ENCODE peak calls at places on chromosomes 3 and 15, in six cellular contexts. O, D, T, Q, W and C are unnamed samples.
A peak's percentile ranks its signal among the peaks of the same experiment; 100 is the strongest.

GRCh38 chr15:91055548-91056331 is 33.3 kb upstream of the VPS33B start:
- ATAC-seq in O (peak; percentile 81), D (peak; percentile 99), T (peak; percentile 67), Q (peak; percentile 32), W (peak; percentile 41), C (peak; percentile 50)

GRCh38 chr3:72550582-72551262 is 297.5 kb downstream of the SHQ1 start:
- ATAC-seq in O (no peak), D (no peak), T (no peak), Q (no peak), W (no peak), C (no peak)

GRCh38 chr3:55160241-55160877 is 232.5 kb upstream of the LRTM1 start:
- ATAC-seq in O (peak; percentile 90), D (no peak), T (no peak), Q (no peak), W (no peak), C (no peak)

GRCh38 chr15:45114076-45114750 is at the start of the genes DUOX2 and DUOXA2:
- ATAC-seq in O (no peak), D (peak; percentile 0), T (no peak), Q (no peak), W (no peak), C (no peak)

GRCh38 chr15:25903024-25903581 is 40.0 kb upstream of the ATP10A start:
- ATAC-seq in O (no peak), D (no peak), T (no peak), Q (peak; percentile 17), W (no peak), C (peak; percentile 64)

GRCh38 chr3:129259612-129260477 is 10.4 kb downstream of the COPG1 start:
- ATAC-seq in O (no peak), D (no peak), T (no peak), Q (no peak), W (no peak), C (no peak)

GRCh38 chr3:188695251-188695650 is 476.5 kb upstream of the TPRG1 start:
- ATAC-seq in O (no peak), D (no peak), T (no peak), Q (no peak), W (no peak), C (no peak)

GRCh38 chr3:98445949-98446406 is 17.0 kb upstream of the OR5K1 start:
- ATAC-seq in O (no peak), D (no peak), T (no peak), Q (no peak), W (no peak), C (no peak)

GRCh38 chr3:51604212-51604611 is 65.7 kb downstream of the RAD54L2 start:
- ATAC-seq in O (no peak), D (no peak), T (no peak), Q (no peak), W (no peak), C (no peak)

GRCh38 chr3:133593243-133593642 is 19.8 kb downstream of the CDV3 start:
- ATAC-seq in O (no peak), D (no peak), T (no peak), Q (peak; percentile 2), W (peak; percentile 11), C (no peak)

GRCh38 chr3:71101581-71101980 is 481.9 kb downstream of the FOXP1 start:
- ATAC-seq in O (no peak), D (no peak), T (no peak), Q (no peak), W (no peak), C (no peak)

GRCh38 chr3:180179562-180179961 is 142.8 kb upstream of the PEX5L start:
- ATAC-seq in O (no peak), D (peak; percentile 76), T (no peak), Q (no peak), W (no peak), C (no peak)

GRCh38 chr3:139906441-139906840 is 28.5 kb upstream of the CLSTN2 start:
- ATAC-seq in O (no peak), D (no peak), T (peak; percentile 26), Q (no peak), W (no peak), C (peak; percentile 69)

GRCh38 chr3:58377168-58377567 is 44.5 kb downstream of the PXK start:
- ATAC-seq in O (no peak), D (no peak), T (no peak), Q (no peak), W (no peak), C (no peak)

GRCh38 chr3:73409405-73409804 is 215.3 kb downstream of the PDZRN3 start:
- ATAC-seq in O (no peak), D (no peak), T (no peak), Q (no peak), W (no peak), C (no peak)

GRCh38 chr15:60758961-60759729 is 280.2 kb upstream of the ICE2 start:
- ATAC-seq in O (peak; percentile 91), D (no peak), T (no peak), Q (no peak), W (no peak), C (peak; percentile 75)

GRCh38 chr3:190005343-190006113 is 115.2 kb downstream of the P3H2 start:
- ATAC-seq in O (no peak), D (peak; percentile 29), T (no peak), Q (no peak), W (no peak), C (no peak)

GRCh38 chr3:62154457-62155148 is 218.7 kb downstream of the FEZF2 start:
- ATAC-seq in O (peak; percentile 67), D (no peak), T (no peak), Q (no peak), W (no peak), C (no peak)

GRCh38 chr3:63862804-63863149 is 828 bp downstream of the THOC7 start:
- ATAC-seq in O (peak; percentile 10), D (no peak), T (no peak), Q (no peak), W (no peak), C (no peak)

GRCh38 chr15:65512807-65513416 is 4.6 kb downstream of the DPP8 start:
- ATAC-seq in O (peak; percentile 73), D (no peak), T (no peak), Q (no peak), W (no peak), C (no peak)